ENCODE peak calls at places on chromosomes 11 and 22, in ten cellular contexts. Y is aorta, P is GM20000, V is HS-5, T is myocyte, S is midbrain, B is skeletal muscle cell, E is substantia nigra, I is kidney glomerular epithelial cell, L is activated T-cell treated with anti-CD3 and anti-CD28 coated beads for 1 hour. X is an unnamed sample.

GRCh38 chr22:43826142-43827093 is 14.3 kb upstream of the EFCAB6 start:
- DNase-seq in P (no peak), B (peak; percentile 56), Y (no peak), S (peak; percentile 51), E (no peak), V (peak; percentile 29), L (no peak), T (peak; percentile 91), I (peak; percentile 72), X (peak; percentile 22)

GRCh38 chr22:41845380-41846267 is 12.7 kb downstream of the SREBF2 start:
- DNase-seq in I (no peak), T (no peak), P (no peak), S (no peak), V (no peak), B (no peak), Y (no peak), E (no peak), L (no peak), X (no peak)

GRCh38 chr11:18361154-18361553 is 33.2 kb upstream of the LDHA start:
- DNase-seq in E (no peak), B (no peak), T (no peak), S (no peak), L (no peak), V (no peak), I (no peak), P (no peak), Y (no peak), X (no peak)

GRCh38 chr11:77747381-77747969 is 73.0 kb downstream of the RSF1 start:
- DNase-seq in E (no peak), L (no peak), Y (no peak), V (no peak), T (peak; percentile 4), S (no peak), I (no peak), P (no peak), B (no peak), X (no peak)

GRCh38 chr22:24697671-24698082 is 76.8 kb downstream of the PIWIL3 start:
- DNase-seq in S (peak; percentile 2), Y (peak; percentile 79), L (no peak), P (peak; percentile 1), I (no peak), B (no peak), V (no peak), T (peak; percentile 92), E (no peak), X (no peak)

GRCh38 chr11:110035339-110035738 is 57.9 kb upstream of the ZC3H12C start:
- DNase-seq in P (no peak), S (no peak), T (no peak), B (no peak), I (no peak), Y (no peak), V (no peak), E (no peak), L (no peak), X (no peak)

GRCh38 chr11:64768300-64768694 is 8.5 kb upstream of the PYGM start:
- DNase-seq in T (no peak), P (no peak), V (no peak), B (no peak), Y (no peak), E (no peak), S (no peak), L (no peak), I (no peak), X (no peak)

GRCh38 chr22:41030891-41031290 is 61.5 kb upstream of the EP300 start:
- DNase-seq in Y (no peak), B (no peak), I (no peak), L (no peak), E (no peak), P (no peak), S (no peak), V (no peak), T (peak; percentile 66), X (no peak)

GRCh38 chr11:64489831-64490441 is 101.1 kb upstream of the SLC22A12 start:
- DNase-seq in B (no peak), T (peak; percentile 10), S (peak; percentile 58), I (peak; percentile 27), E (peak; percentile 13), V (no peak), Y (peak; percentile 73), P (peak; percentile 53), L (peak; percentile 36), X (no peak)

GRCh38 chr22:50178871-50179869 is 6.5 kb upstream of the TRABD start:
- DNase-seq in Y (peak; percentile 44), E (no peak), T (no peak), V (no peak), P (no peak), L (no peak), B (no peak), I (no peak), S (no peak), X (no peak)

GRCh38 chr11:43738600-43739409 is 58.3 kb downstream of the HSD17B12 start:
- DNase-seq in E (no peak), L (no peak), B (peak; percentile 62), V (peak; percentile 10), Y (no peak), T (peak; percentile 46), S (no peak), P (no peak), I (no peak), X (peak; percentile 87)

GRCh38 chr11:69286358-69287327 is 7.3 kb upstream of the MYEOV start:
- DNase-seq in Y (peak; percentile 34), L (no peak), V (no peak), P (no peak), E (no peak), B (no peak), I (no peak), S (no peak), T (no peak), X (no peak)

GRCh38 chr22:30196867-30197336 is 49.7 kb downstream of the LIF start:
- DNase-seq in T (no peak), L (no peak), S (no peak), V (no peak), Y (no peak), B (no peak), E (no peak), I (no peak), P (no peak), X (no peak)

GRCh38 chr11:12884751-12885318 is 124.3 kb upstream of the RASSF10 start:
- DNase-seq in E (no peak), Y (no peak), S (no peak), L (no peak), B (no peak), T (no peak), V (no peak), P (no peak), I (no peak), X (no peak)

GRCh38 chr11:74702383-74703007 is 28.7 kb downstream of the CHRDL2 start:
- DNase-seq in B (no peak), V (peak; percentile 20), I (peak; percentile 27), L (peak; percentile 37), T (peak; percentile 82), S (peak; percentile 54), Y (peak; percentile 76), P (peak; percentile 79), E (peak; percentile 20), X (peak; percentile 75)

GRCh38 chr11:67355023-67355793 is 1.9 kb upstream of the POLD4 start:
- DNase-seq in V (no peak), I (no peak), L (no peak), E (no peak), B (no peak), Y (no peak), S (no peak), T (peak; percentile 43), P (no peak), X (no peak)

X was measured in MM.1S.